ENCODE peak calls at places on chromosomes 3 and 15, in four cellular contexts. One of them, this sample, is unnamed.

GRCh38 chr15:51731549-51732267 is 5.7 kb downstream of the LYSMD2 start:
- DNase-seq in H1: no peak
- DNase-seq in A549: no peak
- DNase-seq in K562: no peak
- DNase-seq in this sample: no peak

GRCh38 chr3:179373938-179374337 is 26.4 kb downstream of the MFN1 start:
- DNase-seq in A549: peak
- DNase-seq in H1: no peak
- DNase-seq in K562: no peak
- DNase-seq in this sample: no peak

GRCh38 chr3:185763347-185764010 is 61.4 kb downstream of the IGF2BP2 start:
- DNase-seq in H1: no peak
- DNase-seq in A549: no peak
- DNase-seq in K562: no peak
- DNase-seq in this sample: no peak

GRCh38 chr3:196995646-196996355 is 27.2 kb upstream of the PIGZ start:
- DNase-seq in K562: no peak
- DNase-seq in A549: no peak
- DNase-seq in H1: no peak
- DNase-seq in this sample: no peak

GRCh38 chr3:15271785-15272381 is 60.5 kb downstream of the SH3BP5 start:
- DNase-seq in A549: no peak
- DNase-seq in K562: no peak
- DNase-seq in H1: no peak
- DNase-seq in this sample: no peak

GRCh38 chr3:100151024-100151707 is 36.9 kb upstream of the FILIP1L start:
- DNase-seq in K562: no peak
- DNase-seq in A549: no peak
- DNase-seq in H1: no peak
- DNase-seq in this sample: no peak

GRCh38 chr15:79978694-79979519 is 7.9 kb upstream of the BCL2A1 start:
- DNase-seq in H1: no peak
- DNase-seq in K562: no peak
- DNase-seq in A549: no peak
- DNase-seq in this sample: peak

GRCh38 chr3:39166134-39166710 is 12.8 kb upstream of the CSRNP1 start:
- DNase-seq in K562: no peak
- DNase-seq in H1: no peak
- DNase-seq in A549: peak
- DNase-seq in this sample: no peak

GRCh38 chr3:134294302-134294925 is 43.8 kb upstream of the RYK start:
- DNase-seq in A549: no peak
- DNase-seq in K562: no peak
- DNase-seq in H1: no peak
- DNase-seq in this sample: no peak

GRCh38 chr3:23159929-23160328 is 43.2 kb upstream of the UBE2E2 start:
- DNase-seq in K562: no peak
- DNase-seq in A549: peak
- DNase-seq in H1: no peak
- DNase-seq in this sample: no peak

GRCh38 chr15:95300958-95301357 is 1029.5 kb upstream of the NR2F2 start:
- DNase-seq in K562: no peak
- DNase-seq in H1: no peak
- DNase-seq in A549: no peak
- DNase-seq in this sample: no peak

GRCh38 chr3:169060037-169060436 is 603.5 kb downstream of the MECOM start:
- DNase-seq in H1: no peak
- DNase-seq in A549: no peak
- DNase-seq in K562: no peak
- DNase-seq in this sample: no peak

GRCh38 chr3:172892158-172892557 is 141.6 kb downstream of the ECT2 start:
- DNase-seq in A549: no peak
- DNase-seq in K562: no peak
- DNase-seq in H1: no peak
- DNase-seq in this sample: no peak

GRCh38 chr15:68580026-68580882 is 1.5 kb downstream of the CORO2B start:
- DNase-seq in K562: no peak
- DNase-seq in A549: no peak
- DNase-seq in H1: no peak
- DNase-seq in this sample: no peak

GRCh38 chr15:72161351-72162132 is 36.0 kb downstream of the GRAMD2A start:
- DNase-seq in A549: no peak
- DNase-seq in H1: no peak
- DNase-seq in K562: no peak
- DNase-seq in this sample: no peak

GRCh38 chr3:126979076-126979628 is 3.8 kb upstream of the PLXNA1 start:
- DNase-seq in K562: no peak
- DNase-seq in H1: no peak
- DNase-seq in A549: no peak
- DNase-seq in this sample: peak

GRCh38 chr3:146640361-146640760 is 35.2 kb upstream of the PLSCR5 start:
- DNase-seq in A549: no peak
- DNase-seq in K562: no peak
- DNase-seq in H1: no peak
- DNase-seq in this sample: no peak

GRCh38 chr15:87498545-87498944 is 758.0 kb downstream of the NTRK3 start:
- DNase-seq in A549: no peak
- DNase-seq in K562: no peak
- DNase-seq in H1: no peak
- DNase-seq in this sample: no peak

GRCh38 chr15:48653913-48654630 is 8.6 kb upstream of the FBN1 start:
- DNase-seq in H1: no peak
- DNase-seq in K562: no peak
- DNase-seq in A549: no peak
- DNase-seq in this sample: no peak

GRCh38 chr15:48652510-48653076 is 7.1 kb upstream of the FBN1 start:
- DNase-seq in H1: no peak
- DNase-seq in K562: no peak
- DNase-seq in A549: no peak
- DNase-seq in this sample: no peak

GRCh38 chr15:48654799-48655198 is 9.3 kb upstream of the FBN1 start:
- DNase-seq in H1: no peak
- DNase-seq in A549: no peak
- DNase-seq in K562: no peak
- DNase-seq in this sample: no peak

GRCh38 chr15:48653216-48653615 is 7.7 kb upstream of the FBN1 start:
- DNase-seq in K562: no peak
- DNase-seq in A549: no peak
- DNase-seq in H1: no peak
- DNase-seq in this sample: no peak

GRCh38 chr15:48657891-48658591 is 12.5 kb upstream of the FBN1 start:
- DNase-seq in K562: no peak
- DNase-seq in A549: no peak
- DNase-seq in H1: no peak
- DNase-seq in this sample: no peak
- TF ChIP-seq PHF8 in K562: no peak
- TF ChIP-seq PHF8 in A549: no peak
- TF ChIP-seq PHF8 in H1: no peak
- TF ChIP-seq PHF8 in this sample: no peak

GRCh38 chr15:69751147-69751546 is 298.5 kb downstream of the RPLP1 start:
- DNase-seq in H1: no peak
- DNase-seq in A549: no peak
- DNase-seq in K562: no peak
- DNase-seq in this sample: no peak

GRCh38 chr15:69749797-69750196 is 297.2 kb downstream of the RPLP1 start:
- DNase-seq in H1: no peak
- DNase-seq in K562: peak
- DNase-seq in A549: peak
- DNase-seq in this sample: no peak

GRCh38 chr15:69750253-69750652 is 297.6 kb downstream of the RPLP1 start:
- DNase-seq in A549: no peak
- DNase-seq in H1: no peak
- DNase-seq in K562: no peak
- DNase-seq in this sample: no peak

GRCh38 chr15:69753867-69754266 is 301.2 kb downstream of the RPLP1 start:
- DNase-seq in A549: no peak
- DNase-seq in K562: no peak
- DNase-seq in H1: no peak
- DNase-seq in this sample: no peak

DNA sequence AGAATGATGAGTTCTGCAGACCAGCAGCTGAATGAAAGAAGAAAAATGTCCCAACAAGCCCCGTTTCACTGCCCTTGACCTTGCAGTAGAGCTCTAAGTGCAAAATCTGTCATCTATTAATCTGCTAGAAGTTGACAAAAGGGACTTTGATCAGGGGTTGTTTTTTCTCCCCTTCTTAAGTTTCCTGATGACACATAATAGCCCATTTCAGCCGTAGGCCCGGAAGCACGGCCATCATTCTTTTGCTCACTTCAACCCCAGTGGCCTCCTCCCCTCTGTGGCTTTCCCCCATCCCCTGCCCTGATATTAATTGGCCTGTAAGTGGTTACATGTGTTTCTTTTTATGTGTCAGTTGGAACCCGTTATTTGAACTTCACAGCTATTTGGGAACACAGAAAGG is 299.0 kb downstream of the RPLP1 start:
- DNase-seq in H1: no peak
- DNase-seq in A549: no peak
- DNase-seq in K562: no peak
- DNase-seq in this sample: no peak
- TF ChIP-seq PHF8 in H1: no peak
- TF ChIP-seq PHF8 in A549: no peak
- TF ChIP-seq PHF8 in K562: no peak
- TF ChIP-seq PHF8 in this sample: no peak

GRCh38 chr3:132650153-132650552 is 9.5 kb downstream of the ACAD11 start:
- DNase-seq in H1: no peak
- DNase-seq in A549: no peak
- DNase-seq in K562: no peak
- DNase-seq in this sample: no peak

GRCh38 chr3:132652640-132653270 is 6.9 kb downstream of the ACAD11 start:
- DNase-seq in A549: no peak
- DNase-seq in K562: no peak
- DNase-seq in H1: no peak
- DNase-seq in this sample: no peak

GRCh38 chr3:132657869-132658747 is 1.5 kb downstream of the ACAD11 start:
- DNase-seq in K562: no peak
- DNase-seq in H1: no peak
- DNase-seq in A549: no peak
- DNase-seq in this sample: peak

GRCh38 chr3:132655471-132655870 is 4.1 kb downstream of the ACAD11 start:
- DNase-seq in K562: no peak
- DNase-seq in A549: no peak
- DNase-seq in H1: no peak
- DNase-seq in this sample: no peak

DNA sequence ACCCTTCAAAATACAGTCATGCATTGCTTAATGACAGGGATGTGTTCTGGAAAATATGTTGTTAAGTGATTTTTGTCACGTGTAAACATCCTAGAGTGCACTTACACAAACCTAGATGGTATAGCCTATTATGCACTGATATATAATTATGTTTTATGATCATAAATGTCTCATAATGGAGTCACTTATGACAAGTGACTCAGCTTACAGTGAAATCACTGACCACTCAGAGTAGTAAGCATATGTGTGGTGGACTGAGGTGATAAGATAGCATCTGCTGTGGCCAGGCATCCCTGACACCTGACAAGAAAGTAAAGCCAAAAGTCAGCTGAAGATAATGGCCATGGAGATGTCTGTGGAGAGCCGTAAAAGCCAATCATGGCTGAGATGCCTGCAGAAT is 5.4 kb downstream of the ACAD11 start:
- DNase-seq in K562: no peak
- DNase-seq in A549: no peak
- DNase-seq in H1: no peak
- DNase-seq in this sample: no peak
- TF ChIP-seq PHF8 in K562: no peak
- TF ChIP-seq PHF8 in A549: no peak
- TF ChIP-seq PHF8 in H1: no peak
- TF ChIP-seq PHF8 in this sample: no peak

GRCh38 chr15:67188551-67189218 is 65.8 kb downstream of the AAGAB start:
- DNase-seq in H1: no peak
- DNase-seq in A549: peak
- DNase-seq in K562: no peak
- DNase-seq in this sample: no peak

GRCh38 chr15:67186226-67186649 is 68.2 kb downstream of the AAGAB start:
- DNase-seq in K562: no peak
- DNase-seq in A549: peak
- DNase-seq in H1: no peak
- DNase-seq in this sample: no peak

GRCh38 chr15:67186688-67187087 is 67.8 kb downstream of the AAGAB start:
- DNase-seq in A549: no peak
- DNase-seq in H1: no peak
- DNase-seq in K562: no peak
- DNase-seq in this sample: no peak

GRCh38 chr15:67185621-67186225 is 68.7 kb downstream of the AAGAB start:
- DNase-seq in A549: peak
- DNase-seq in H1: no peak
- DNase-seq in K562: no peak
- DNase-seq in this sample: no peak

DNA sequence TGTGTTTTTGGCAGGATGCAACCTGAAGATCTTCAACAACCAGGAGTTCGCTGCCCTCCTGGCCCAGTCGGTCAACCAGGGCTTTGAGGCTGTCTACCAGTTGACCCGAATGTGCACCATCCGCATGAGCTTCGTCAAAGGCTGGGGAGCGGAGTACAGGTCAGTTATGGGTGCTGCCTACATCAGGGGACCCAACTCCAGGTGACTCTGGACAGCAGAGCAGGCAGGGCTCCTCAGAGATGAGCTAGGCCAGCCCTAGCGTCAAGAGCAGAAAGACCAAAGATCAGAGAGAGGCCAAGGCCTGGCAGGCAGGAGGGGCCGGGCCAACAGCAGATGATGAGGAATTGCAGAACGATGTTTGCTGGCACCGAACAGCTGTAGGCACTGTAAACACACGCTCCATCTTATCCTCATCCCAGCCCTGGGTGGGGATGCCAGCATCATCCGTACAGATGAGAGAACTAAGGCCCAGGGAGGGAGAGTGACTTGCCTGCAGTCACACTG is 67.1 kb downstream of the AAGAB start:
- DNase-seq in H1: no peak
- DNase-seq in K562: no peak
- DNase-seq in A549: peak
- DNase-seq in this sample: no peak
- TF ChIP-seq PHF8 in H1: no peak
- TF ChIP-seq PHF8 in K562: no peak
- TF ChIP-seq PHF8 in A549: no peak
- TF ChIP-seq PHF8 in this sample: no peak

This sample was measured in HepG2.